ENCODE peak calls at places on chromosomes 13 and 19, in nine cellular contexts. One of them, this sample, is unnamed.

GRCh38 chr19:29535984-29536508 is 10.3 kb downstream of the VSTM2B start:
- DNase-seq in Karpas-422: no peak
- DNase-seq in HTR-8/SVneo: no peak
- DNase-seq in breast epithelium: no peak
- DNase-seq in fibroblast of the aortic adventitia: no peak
- DNase-seq in NCI-H510A: no peak
- DNase-seq in T follicular helper cell: no peak
- DNase-seq in germinal center: no peak
- DNase-seq in AG20443: no peak
- DNase-seq in this sample: no peak

GRCh38 chr13:98674968-98675528 is 77.4 kb downstream of the SLC15A1 start:
- DNase-seq in Karpas-422: no peak
- DNase-seq in HTR-8/SVneo: no peak
- DNase-seq in breast epithelium: no peak
- DNase-seq in fibroblast of the aortic adventitia: no peak
- DNase-seq in NCI-H510A: no peak
- DNase-seq in T follicular helper cell: no peak
- DNase-seq in germinal center: no peak
- DNase-seq in AG20443: no peak
- DNase-seq in this sample: no peak

GRCh38 chr19:54684537-54684936 is 21.8 kb downstream of the LILRB4 start:
- DNase-seq in Karpas-422: peak; percentile 83
- DNase-seq in HTR-8/SVneo: peak; percentile 26
- DNase-seq in breast epithelium: no peak
- DNase-seq in fibroblast of the aortic adventitia: no peak
- DNase-seq in NCI-H510A: no peak
- DNase-seq in T follicular helper cell: no peak
- DNase-seq in germinal center: no peak
- DNase-seq in AG20443: no peak
- DNase-seq in this sample: no peak

GRCh38 chr13:35764359-35765015 is 288.0 kb upstream of the MAB21L1 start:
- DNase-seq in Karpas-422: no peak
- DNase-seq in HTR-8/SVneo: no peak
- DNase-seq in breast epithelium: no peak
- DNase-seq in fibroblast of the aortic adventitia: peak; percentile 40
- DNase-seq in NCI-H510A: no peak
- DNase-seq in T follicular helper cell: no peak
- DNase-seq in germinal center: no peak
- DNase-seq in AG20443: peak; percentile 34
- DNase-seq in this sample: no peak

GRCh38 chr13:111153977-111154332 is 38.8 kb downstream of the ARHGEF7 start:
- DNase-seq in Karpas-422: peak; percentile 73
- DNase-seq in HTR-8/SVneo: peak; percentile 3
- DNase-seq in breast epithelium: no peak
- DNase-seq in fibroblast of the aortic adventitia: no peak
- DNase-seq in NCI-H510A: no peak
- DNase-seq in T follicular helper cell: peak; percentile 31
- DNase-seq in germinal center: peak; percentile 59
- DNase-seq in AG20443: peak; percentile 65
- DNase-seq in this sample: peak; percentile 35

GRCh38 chr13:27130223-27131015 is 41.2 kb downstream of the USP12 start:
- DNase-seq in Karpas-422: no peak
- DNase-seq in HTR-8/SVneo: no peak
- DNase-seq in breast epithelium: no peak
- DNase-seq in fibroblast of the aortic adventitia: peak; percentile 88
- DNase-seq in NCI-H510A: no peak
- DNase-seq in T follicular helper cell: no peak
- DNase-seq in germinal center: no peak
- DNase-seq in AG20443: peak; percentile 34
- DNase-seq in this sample: no peak

GRCh38 chr13:89902223-89902622 is 1445.3 kb upstream of the MIR17HG start:
- DNase-seq in Karpas-422: no peak
- DNase-seq in HTR-8/SVneo: no peak
- DNase-seq in breast epithelium: no peak
- DNase-seq in fibroblast of the aortic adventitia: no peak
- DNase-seq in NCI-H510A: no peak
- DNase-seq in T follicular helper cell: no peak
- DNase-seq in germinal center: no peak
- DNase-seq in AG20443: no peak
- DNase-seq in this sample: no peak

GRCh38 chr13:33401238-33401637 is 115.7 kb upstream of the STARD13 start:
- DNase-seq in Karpas-422: no peak
- DNase-seq in HTR-8/SVneo: no peak
- DNase-seq in breast epithelium: peak; percentile 23
- DNase-seq in fibroblast of the aortic adventitia: no peak
- DNase-seq in NCI-H510A: no peak
- DNase-seq in T follicular helper cell: no peak
- DNase-seq in germinal center: no peak
- DNase-seq in AG20443: no peak
- DNase-seq in this sample: no peak

GRCh38 chr19:16447015-16447384 is 24.8 kb downstream of the EPS15L1 start:
- DNase-seq in Karpas-422: peak; percentile 94
- DNase-seq in HTR-8/SVneo: no peak
- DNase-seq in breast epithelium: peak; percentile 45
- DNase-seq in fibroblast of the aortic adventitia: peak; percentile 94
- DNase-seq in NCI-H510A: no peak
- DNase-seq in T follicular helper cell: no peak
- DNase-seq in germinal center: peak; percentile 66
- DNase-seq in AG20443: peak; percentile 91
- DNase-seq in this sample: no peak

GRCh38 chr19:17420267-17420924 is 549 bp downstream of the MVB12A start:
- DNase-seq in Karpas-422: no peak
- DNase-seq in HTR-8/SVneo: no peak
- DNase-seq in breast epithelium: peak; percentile 31
- DNase-seq in fibroblast of the aortic adventitia: peak; percentile 18
- DNase-seq in NCI-H510A: no peak
- DNase-seq in T follicular helper cell: no peak
- DNase-seq in germinal center: peak; percentile 40
- DNase-seq in AG20443: peak; percentile 52
- DNase-seq in this sample: no peak

GRCh38 chr13:76597868-76598267 is 288.3 kb downstream of the KCTD12 start:
- DNase-seq in Karpas-422: no peak
- DNase-seq in HTR-8/SVneo: no peak
- DNase-seq in breast epithelium: no peak
- DNase-seq in fibroblast of the aortic adventitia: no peak
- DNase-seq in NCI-H510A: no peak
- DNase-seq in T follicular helper cell: no peak
- DNase-seq in germinal center: no peak
- DNase-seq in AG20443: no peak
- DNase-seq in this sample: no peak

GRCh38 chr13:69857188-69857821 is 250.3 kb upstream of the ATXN8OS start:
- DNase-seq in Karpas-422: peak; percentile 85
- DNase-seq in HTR-8/SVneo: peak; percentile 2
- DNase-seq in breast epithelium: no peak
- DNase-seq in fibroblast of the aortic adventitia: peak; percentile 12
- DNase-seq in NCI-H510A: peak; percentile 8
- DNase-seq in T follicular helper cell: no peak
- DNase-seq in germinal center: no peak
- DNase-seq in AG20443: peak; percentile 7
- DNase-seq in this sample: no peak

GRCh38 chr19:2507109-2507508 is 31.2 kb downstream of the GADD45B start:
- DNase-seq in Karpas-422: peak; percentile 46
- DNase-seq in HTR-8/SVneo: no peak
- DNase-seq in breast epithelium: peak; percentile 55
- DNase-seq in fibroblast of the aortic adventitia: peak; percentile 57
- DNase-seq in NCI-H510A: peak; percentile 48
- DNase-seq in T follicular helper cell: peak; percentile 27
- DNase-seq in germinal center: no peak
- DNase-seq in AG20443: peak; percentile 37
- DNase-seq in this sample: peak; percentile 30

GRCh38 chr19:39138221-39139211 is 12.9 kb downstream of the PAK4 start:
- DNase-seq in Karpas-422: no peak
- DNase-seq in HTR-8/SVneo: no peak
- DNase-seq in breast epithelium: no peak
- DNase-seq in fibroblast of the aortic adventitia: peak; percentile 35
- DNase-seq in NCI-H510A: no peak
- DNase-seq in T follicular helper cell: no peak
- DNase-seq in germinal center: no peak
- DNase-seq in AG20443: no peak
- DNase-seq in this sample: no peak

GRCh38 chr13:41742917-41743552 is 217.9 kb downstream of the VWA8 start:
- DNase-seq in Karpas-422: no peak
- DNase-seq in HTR-8/SVneo: no peak
- DNase-seq in breast epithelium: no peak
- DNase-seq in fibroblast of the aortic adventitia: no peak
- DNase-seq in NCI-H510A: no peak
- DNase-seq in T follicular helper cell: no peak
- DNase-seq in germinal center: no peak
- DNase-seq in AG20443: no peak
- DNase-seq in this sample: no peak

GRCh38 chr13:38563739-38564138 is 123.1 kb upstream of the FREM2 start:
- DNase-seq in Karpas-422: no peak
- DNase-seq in HTR-8/SVneo: no peak
- DNase-seq in breast epithelium: no peak
- DNase-seq in fibroblast of the aortic adventitia: no peak
- DNase-seq in NCI-H510A: no peak
- DNase-seq in T follicular helper cell: no peak
- DNase-seq in germinal center: no peak
- DNase-seq in AG20443: no peak
- DNase-seq in this sample: no peak

GRCh38 chr19:44807652-44808462 is 1.0 kb upstream of the BCAM start:
- DNase-seq in Karpas-422: no peak
- DNase-seq in HTR-8/SVneo: peak; percentile 83
- DNase-seq in breast epithelium: peak; percentile 77
- DNase-seq in fibroblast of the aortic adventitia: peak; percentile 34
- DNase-seq in NCI-H510A: peak; percentile 60
- DNase-seq in T follicular helper cell: no peak
- DNase-seq in germinal center: no peak
- DNase-seq in AG20443: peak; percentile 61
- DNase-seq in this sample: no peak

GRCh38 chr13:36758345-36758744 is 60.7 kb upstream of the RFXAP start:
- DNase-seq in Karpas-422: no peak
- DNase-seq in HTR-8/SVneo: no peak
- DNase-seq in breast epithelium: no peak
- DNase-seq in fibroblast of the aortic adventitia: no peak
- DNase-seq in NCI-H510A: no peak
- DNase-seq in T follicular helper cell: no peak
- DNase-seq in germinal center: no peak
- DNase-seq in AG20443: no peak
- DNase-seq in this sample: no peak

GRCh38 chr13:113202912-113203311 is 5.6 kb downstream of the PCID2 start:
- DNase-seq in Karpas-422: no peak
- DNase-seq in HTR-8/SVneo: no peak
- DNase-seq in breast epithelium: no peak
- DNase-seq in fibroblast of the aortic adventitia: peak; percentile 22
- DNase-seq in NCI-H510A: no peak
- DNase-seq in T follicular helper cell: no peak
- DNase-seq in germinal center: no peak
- DNase-seq in AG20443: no peak
- DNase-seq in this sample: no peak

GRCh38 chr13:78102121-78102677 is 183.6 kb upstream of the EDNRB start:
- DNase-seq in Karpas-422: no peak
- DNase-seq in HTR-8/SVneo: no peak
- DNase-seq in breast epithelium: peak; percentile 27
- DNase-seq in fibroblast of the aortic adventitia: peak; percentile 93
- DNase-seq in NCI-H510A: no peak
- DNase-seq in T follicular helper cell: no peak
- DNase-seq in germinal center: no peak
- DNase-seq in AG20443: peak; percentile 70
- DNase-seq in this sample: no peak

GRCh38 chr13:40456397-40456958 is 210.0 kb downstream of the FOXO1 start:
- DNase-seq in Karpas-422: no peak
- DNase-seq in HTR-8/SVneo: no peak
- DNase-seq in breast epithelium: no peak
- DNase-seq in fibroblast of the aortic adventitia: no peak
- DNase-seq in NCI-H510A: no peak
- DNase-seq in T follicular helper cell: no peak
- DNase-seq in germinal center: no peak
- DNase-seq in AG20443: no peak
- DNase-seq in this sample: no peak

GRCh38 chr19:6210721-6211600 is 68.8 kb downstream of the MLLT1 start:
- DNase-seq in Karpas-422: no peak
- DNase-seq in HTR-8/SVneo: no peak
- DNase-seq in breast epithelium: no peak
- DNase-seq in fibroblast of the aortic adventitia: no peak
- DNase-seq in NCI-H510A: no peak
- DNase-seq in T follicular helper cell: no peak
- DNase-seq in germinal center: no peak
- DNase-seq in AG20443: no peak
- DNase-seq in this sample: no peak

GRCh38 chr19:13018037-13018914 is 23.0 kb downstream of the NFIX start:
- DNase-seq in Karpas-422: no peak
- DNase-seq in HTR-8/SVneo: no peak
- DNase-seq in breast epithelium: no peak
- DNase-seq in fibroblast of the aortic adventitia: peak; percentile 84
- DNase-seq in NCI-H510A: no peak
- DNase-seq in T follicular helper cell: no peak
- DNase-seq in germinal center: no peak
- DNase-seq in AG20443: no peak
- DNase-seq in this sample: no peak

GRCh38 chr13:60509601-60510386 is 112.8 kb downstream of the TDRD3 start:
- DNase-seq in Karpas-422: no peak
- DNase-seq in HTR-8/SVneo: no peak
- DNase-seq in breast epithelium: no peak
- DNase-seq in fibroblast of the aortic adventitia: peak; percentile 10
- DNase-seq in NCI-H510A: no peak
- DNase-seq in T follicular helper cell: no peak
- DNase-seq in germinal center: no peak
- DNase-seq in AG20443: no peak
- DNase-seq in this sample: no peak

GRCh38 chr19:40398417-40399056 is 8.6 kb upstream of the HIPK4 start:
- DNase-seq in Karpas-422: no peak
- DNase-seq in HTR-8/SVneo: no peak
- DNase-seq in breast epithelium: peak; percentile 82
- DNase-seq in fibroblast of the aortic adventitia: no peak
- DNase-seq in NCI-H510A: no peak
- DNase-seq in T follicular helper cell: peak; percentile 57
- DNase-seq in germinal center: peak; percentile 78
- DNase-seq in AG20443: peak; percentile 45
- DNase-seq in this sample: peak; percentile 28

GRCh38 chr19:15673176-15673654 is 328 bp downstream of the CYP4F12 start:
- DNase-seq in Karpas-422: no peak
- DNase-seq in HTR-8/SVneo: no peak
- DNase-seq in breast epithelium: no peak
- DNase-seq in fibroblast of the aortic adventitia: no peak
- DNase-seq in NCI-H510A: no peak
- DNase-seq in T follicular helper cell: no peak
- DNase-seq in germinal center: no peak
- DNase-seq in AG20443: no peak
- DNase-seq in this sample: no peak

GRCh38 chr19:58551577-58552471 is 3.1 kb downstream of the CHMP2A start:
- DNase-seq in Karpas-422: no peak
- DNase-seq in HTR-8/SVneo: no peak
- DNase-seq in breast epithelium: no peak
- DNase-seq in fibroblast of the aortic adventitia: no peak
- DNase-seq in NCI-H510A: no peak
- DNase-seq in T follicular helper cell: no peak
- DNase-seq in germinal center: no peak
- DNase-seq in AG20443: no peak
- DNase-seq in this sample: no peak

GRCh38 chr13:47675871-47676270 is 325.2 kb downstream of the SUCLA2 start:
- DNase-seq in Karpas-422: no peak
- DNase-seq in HTR-8/SVneo: no peak
- DNase-seq in breast epithelium: no peak
- DNase-seq in fibroblast of the aortic adventitia: no peak
- DNase-seq in NCI-H510A: no peak
- DNase-seq in T follicular helper cell: no peak
- DNase-seq in germinal center: no peak
- DNase-seq in AG20443: no peak
- DNase-seq in this sample: no peak

GRCh38 chr13:89393758-89394157 is 1722.6 kb downstream of the SLITRK5 start:
- DNase-seq in Karpas-422: no peak
- DNase-seq in HTR-8/SVneo: no peak
- DNase-seq in breast epithelium: no peak
- DNase-seq in fibroblast of the aortic adventitia: no peak
- DNase-seq in NCI-H510A: peak; percentile 22
- DNase-seq in T follicular helper cell: no peak
- DNase-seq in germinal center: no peak
- DNase-seq in AG20443: no peak
- DNase-seq in this sample: no peak

GRCh38 chr19:38817081-38817480 is 4.3 kb upstream of the LGALS4 start:
- DNase-seq in Karpas-422: no peak
- DNase-seq in HTR-8/SVneo: no peak
- DNase-seq in breast epithelium: no peak
- DNase-seq in fibroblast of the aortic adventitia: no peak
- DNase-seq in NCI-H510A: no peak
- DNase-seq in T follicular helper cell: no peak
- DNase-seq in germinal center: no peak
- DNase-seq in AG20443: no peak
- DNase-seq in this sample: no peak

GRCh38 chr19:41355802-41356201 is 2.1 kb upstream of the TGFB1 start:
- DNase-seq in Karpas-422: no peak
- DNase-seq in HTR-8/SVneo: no peak
- DNase-seq in breast epithelium: no peak
- DNase-seq in fibroblast of the aortic adventitia: no peak
- DNase-seq in NCI-H510A: no peak
- DNase-seq in T follicular helper cell: no peak
- DNase-seq in germinal center: no peak
- DNase-seq in AG20443: no peak
- DNase-seq in this sample: no peak